ENCODE peak calls at places on chromosomes 2 and 18, in eight cellular contexts. U, G, L, B, R, Q, Y and K are unnamed samples.

GRCh38 chr2:177772529-177772928 is 300.0 kb downstream of the PDE11A start:
- DNase-seq in Q (no peak), B (no peak), R (peak; percentile 14), G (peak; percentile 50), Y (no peak), L (no peak), U (peak; percentile 37), K (no peak)

GRCh38 chr2:100756704-100757103 is 63.2 kb upstream of the NPAS2 start:
- DNase-seq in Q (no peak), Y (no peak), R (no peak), B (no peak), U (peak; percentile 20), G (no peak), L (no peak), K (no peak)

GRCh38 chr2:157971702-157972101 is 95.6 kb upstream of the ACVR1 start:
- DNase-seq in U (peak; percentile 33), Q (no peak), G (no peak), B (no peak), Y (no peak), L (no peak), R (no peak), K (no peak)

GRCh38 chr2:112160591-112161250 is 22.5 kb downstream of the FBLN7 start:
- DNase-seq in U (no peak), B (no peak), G (no peak), R (no peak), Q (no peak), Y (no peak), L (no peak), K (no peak)

GRCh38 chr18:8685141-8685913 is 20.0 kb upstream of the MTCL1 start:
- DNase-seq in B (no peak), Y (no peak), Q (no peak), L (peak; percentile 73), R (peak; percentile 85), U (peak; percentile 95), G (peak; percentile 39), K (no peak)

GRCh38 chr2:151637284-151637781 is 96.9 kb downstream of the NEB start:
- DNase-seq in Q (no peak), Y (no peak), G (no peak), U (no peak), L (no peak), R (no peak), B (peak; percentile 86), K (peak; percentile 25)

GRCh38 chr2:215635788-215636139 is 199.9 kb upstream of the FN1 start:
- DNase-seq in B (no peak), R (no peak), L (no peak), U (peak; percentile 64), G (peak; percentile 80), Q (no peak), Y (no peak), K (no peak)

GRCh38 chr18:45998244-45998643 is 31.1 kb upstream of the EPG5 start:
- DNase-seq in B (no peak), Y (no peak), L (no peak), Q (no peak), G (no peak), R (no peak), U (no peak), K (no peak)

GRCh38 chr2:205965707-205966106 is 120.3 kb downstream of the INO80D start:
- DNase-seq in L (peak; percentile 67), Y (no peak), U (no peak), Q (no peak), B (no peak), R (no peak), G (no peak), K (no peak)

GRCh38 chr2:152425765-152426710 is 91.1 kb downstream of the FMNL2 start:
- DNase-seq in Q (no peak), B (no peak), G (peak; percentile 62), L (no peak), U (no peak), R (peak; percentile 30), Y (no peak), K (no peak)

GRCh38 chr2:119696005-119696404 is 17.0 kb downstream of the TMEM177 start:
- DNase-seq in Q (no peak), G (no peak), U (no peak), L (no peak), Y (no peak), R (no peak), B (no peak), K (no peak)

GRCh38 chr2:30756051-30756719 is 51.1 kb downstream of the CAPN13 start:
- DNase-seq in Y (no peak), Q (no peak), B (no peak), L (peak; percentile 79), U (peak; percentile 80), R (no peak), G (peak; percentile 4), K (no peak)

GRCh38 chr2:233061007-233061590 is 957 bp downstream of the INPP5D start:
- DNase-seq in Y (no peak), G (no peak), R (no peak), Q (no peak), B (peak; percentile 14), U (no peak), L (peak; percentile 36), K (no peak)

GRCh38 chr2:230865324-230865765 is 603 bp downstream of the ITM2C start:
- DNase-seq in Q (no peak), B (no peak), U (no peak), Y (no peak), G (no peak), L (no peak), R (no peak), K (no peak)

GRCh38 chr2:112622528-112622849 is 23.2 kb upstream of the SLC20A1 start:
- DNase-seq in B (no peak), R (no peak), Y (no peak), U (peak; percentile 76), L (no peak), G (peak; percentile 96), Q (no peak), K (no peak)

GRCh38 chr18:12027046-12027445 is 45.7 kb downstream of the IMPA2 start:
- DNase-seq in Q (no peak), B (no peak), R (no peak), Y (no peak), L (peak; percentile 57), U (no peak), G (no peak), K (no peak)

GRCh38 chr2:112018846-112019245 is 36.2 kb upstream of the TMEM87B start:
- DNase-seq in R (no peak), G (no peak), Q (no peak), L (no peak), Y (no peak), B (no peak), U (no peak), K (no peak)

GRCh38 chr2:175007510-175007909 is 2.3 kb upstream of the CHN1 start:
- DNase-seq in U (no peak), B (no peak), G (no peak), R (no peak), Q (no peak), L (no peak), Y (no peak), K (no peak)

GRCh38 chr18:79540914-79541301 is 138.7 kb upstream of the CTDP1 start:
- DNase-seq in Q (no peak), B (no peak), R (no peak), U (no peak), G (no peak), L (peak; percentile 34), Y (no peak), K (no peak)

GRCh38 chr2:50143822-50144575 is 887.9 kb downstream of the NRXN1 start:
- DNase-seq in Y (no peak), B (no peak), Q (peak; percentile 2), U (peak; percentile 57), G (peak; percentile 36), R (peak; percentile 85), L (no peak), K (no peak)

GRCh38 chr2:223439184-223439583 is 163.0 kb downstream of the SCG2 start:
- DNase-seq in B (no peak), U (no peak), Q (no peak), Y (no peak), L (no peak), R (no peak), G (no peak), K (no peak)

GRCh38 chr2:73852020-73852419 is 23.3 kb downstream of the STAMBP start:
- DNase-seq in L (no peak), Q (no peak), Y (no peak), R (no peak), B (no peak), G (peak; percentile 86), U (peak; percentile 87), K (no peak)

GRCh38 chr2:32061973-32062861 is 1.1 kb upstream of the SPAST start:
- DNase-seq in B (no peak), Q (peak; percentile 3), R (peak; percentile 63), U (peak; percentile 66), Y (peak; percentile 39), G (peak; percentile 28), L (no peak), K (no peak)

GRCh38 chr2:120436885-120437603 is 91.1 kb downstream of the INHBB start:
- DNase-seq in L (no peak), Y (no peak), U (peak; percentile 40), B (no peak), R (no peak), G (peak; percentile 31), Q (no peak), K (no peak)

GRCh38 chr2:176085120-176085788 is 1.5 kb upstream of the EVX2 start:
- DNase-seq in U (no peak), Q (no peak), G (no peak), R (no peak), L (no peak), Y (no peak), B (no peak), K (no peak)

GRCh38 chr2:196059491-196059960 is 9.1 kb downstream of the DNAH7 start:
- DNase-seq in R (no peak), U (peak; percentile 21), Q (no peak), L (no peak), B (no peak), G (no peak), Y (no peak), K (no peak)

GRCh38 chr2:230823264-230823964 is 41.3 kb upstream of the ITM2C start:
- DNase-seq in B (no peak), Q (no peak), Y (no peak), U (peak; percentile 28), L (no peak), G (no peak), R (no peak), K (no peak)

GRCh38 chr18:73235491-73235890 is 367.7 kb upstream of the NETO1 start:
- DNase-seq in B (no peak), U (peak; percentile 89), G (peak; percentile 65), R (no peak), L (no peak), Q (no peak), Y (no peak), K (no peak)

GRCh38 chr2:82790277-82791021 is 1668.6 kb downstream of the SUCLG1 start:
- DNase-seq in G (peak; percentile 72), L (no peak), B (no peak), Y (no peak), U (peak; percentile 81), Q (no peak), R (no peak), K (no peak)

GRCh38 chr2:116477229-116477628 is 1337.3 kb upstream of the DDX18 start:
- DNase-seq in Y (no peak), G (no peak), R (no peak), B (no peak), L (no peak), Q (no peak), U (no peak), K (no peak)